ENCODE peak calls at places on chromosomes 3 and 15, in eight cellular contexts. O is left ventricle myocardium inferior, U is transverse colon, P is A549, R is ovary, Q is testis, C is lower lobe of right lung, D is tibial artery. M is an unnamed sample.

GRCh38 chr3:40044487-40044886 is 235.1 kb downstream of the MYRIP start:
- DNase-seq in O (no peak), U (no peak), P (no peak), R (no peak), Q (no peak), C (no peak), D (no peak), M (no peak)

GRCh38 chr3:9704343-9705322 is 1.0 kb downstream of the CPNE9 start:
- DNase-seq in O (peak), U (peak), P (peak), R (no peak), Q (peak), C (peak), D (no peak), M (no peak)

GRCh38 chr15:42591238-42591936 is 16.0 kb downstream of the STARD9 start:
- DNase-seq in O (no peak), U (no peak), P (peak), R (no peak), Q (no peak), C (no peak), D (no peak), M (no peak)

GRCh38 chr15:69313437-69314000 is 14.8 kb downstream of the PAQR5 start:
- DNase-seq in O (no peak), U (no peak), P (no peak), R (no peak), Q (no peak), C (no peak), D (peak), M (no peak)

GRCh38 chr3:42129014-42129953 is 38.1 kb downstream of the TRAK1 start:
- DNase-seq in O (no peak), U (no peak), P (peak), R (no peak), Q (no peak), C (no peak), D (no peak), M (no peak)

GRCh38 chr15:68463444-68463843 is 31.5 kb upstream of the ITGA11 start:
- DNase-seq in O (no peak), U (no peak), P (no peak), R (no peak), Q (no peak), C (no peak), D (no peak), M (no peak)

GRCh38 chr15:66630801-66631351 is 65.1 kb upstream of the LCTL start:
- DNase-seq in O (no peak), U (no peak), P (no peak), R (no peak), Q (no peak), C (no peak), D (no peak), M (peak)

GRCh38 chr15:43150171-43150929 is 17.0 kb downstream of the TMEM62 start:
- DNase-seq in O (no peak), U (no peak), P (peak), R (no peak), Q (no peak), C (no peak), D (no peak), M (no peak)

GRCh38 chr3:136750209-136750921 is 1.8 kb downstream of the STAG1 start:
- DNase-seq in O (no peak), U (no peak), P (peak), R (no peak), Q (peak), C (no peak), D (no peak), M (no peak)

GRCh38 chr3:49841126-49841525 is 15.2 kb downstream of the TRAIP start:
- DNase-seq in O (no peak), U (no peak), P (peak), R (no peak), Q (peak), C (no peak), D (no peak), M (no peak)

GRCh38 chr3:123246846-123247245 is 45.1 kb downstream of the SEC22A start:
- DNase-seq in O (no peak), U (no peak), P (no peak), R (no peak), Q (peak), C (no peak), D (no peak), M (no peak)

GRCh38 chr3:185631508-185632206 is 45.6 kb downstream of the SENP2 start:
- DNase-seq in O (no peak), U (no peak), P (no peak), R (no peak), Q (no peak), C (no peak), D (no peak), M (no peak)

GRCh38 chr3:43104039-43104438 is 1.8 kb downstream of the POMGNT2 start:
- DNase-seq in O (no peak), U (no peak), P (no peak), R (no peak), Q (no peak), C (no peak), D (no peak), M (no peak)

GRCh38 chr3:152405915-152406802 is 137.4 kb downstream of the MBNL1 start:
- DNase-seq in O (no peak), U (no peak), P (peak), R (no peak), Q (no peak), C (no peak), D (no peak), M (no peak)

GRCh38 chr3:160941885-160942494 is 163.2 kb downstream of the B3GALNT1 start:
- DNase-seq in O (no peak), U (peak), P (peak), R (peak), Q (peak), C (no peak), D (no peak), M (no peak)

GRCh38 chr3:140341817-140342403 is 336.0 kb upstream of the TRIM42 start:
- DNase-seq in O (no peak), U (no peak), P (no peak), R (no peak), Q (no peak), C (no peak), D (no peak), M (no peak)

GRCh38 chr15:67821784-67822451 is 3.4 kb upstream of the SKOR1 start:
- DNase-seq in O (no peak), U (no peak), P (no peak), R (no peak), Q (no peak), C (no peak), D (no peak), M (no peak)

GRCh38 chr3:33717616-33717865 is 513 bp downstream of the CLASP2 start:
- DNase-seq in O (peak), U (peak), P (no peak), R (peak), Q (peak), C (peak), D (peak), M (peak)

GRCh38 chr3:188202358-188203138 is 48.6 kb downstream of the LPP start:
- DNase-seq in O (no peak), U (no peak), P (peak), R (no peak), Q (no peak), C (no peak), D (no peak), M (no peak)

GRCh38 chr3:124890573-124891190 is 3.5 kb upstream of the ITGB5 start:
- DNase-seq in O (no peak), U (no peak), P (no peak), R (no peak), Q (no peak), C (no peak), D (no peak), M (no peak)

GRCh38 chr15:58952751-58953150 is 19.3 kb upstream of the SLTM start:
- DNase-seq in O (no peak), U (no peak), P (no peak), R (no peak), Q (no peak), C (no peak), D (no peak), M (no peak)

GRCh38 chr3:9230596-9230995 is 18.9 kb downstream of the SRGAP3 start:
- DNase-seq in O (no peak), U (no peak), P (no peak), R (peak), Q (no peak), C (no peak), D (no peak), M (no peak)

GRCh38 chr3:127421943-127422662 is 134.3 kb upstream of the PRR20G start:
- DNase-seq in O (no peak), U (no peak), P (no peak), R (no peak), Q (no peak), C (no peak), D (peak), M (no peak)

GRCh38 chr15:90336705-90337141 is 15.4 kb upstream of the ZNF774 start:
- DNase-seq in O (no peak), U (no peak), P (peak), R (no peak), Q (peak), C (peak), D (no peak), M (no peak)

GRCh38 chr15:101554115-101554915 is 64.8 kb upstream of the PCSK6 start:
- DNase-seq in O (no peak), U (no peak), P (no peak), R (no peak), Q (no peak), C (no peak), D (peak), M (peak)

GRCh38 chr3:150070271-150070670 is 99.6 kb upstream of the PFN2 start:
- DNase-seq in O (no peak), U (no peak), P (no peak), R (no peak), Q (no peak), C (no peak), D (no peak), M (no peak)

GRCh38 chr3:141011511-141012262 is 39.5 kb upstream of the SPSB4 start:
- DNase-seq in O (peak), U (peak), P (peak), R (peak), Q (peak), C (peak), D (peak), M (no peak)

GRCh38 chr15:85706779-85707518 is 87.8 kb downstream of the KLHL25 start:
- DNase-seq in O (no peak), U (peak), P (no peak), R (peak), Q (peak), C (no peak), D (no peak), M (peak)

GRCh38 chr3:16849240-16849639 is 35.5 kb upstream of the PLCL2 start:
- DNase-seq in O (peak), U (peak), P (no peak), R (no peak), Q (peak), C (peak), D (no peak), M (no peak)

GRCh38 chr3:133413166-133414020 is 13.5 kb downstream of the BFSP2 start:
- DNase-seq in O (no peak), U (no peak), P (peak), R (no peak), Q (peak), C (no peak), D (no peak), M (no peak)

GRCh38 chr15:69480932-69481331 is 28.3 kb downstream of the RPLP1 start:
- DNase-seq in O (no peak), U (no peak), P (no peak), R (no peak), Q (no peak), C (no peak), D (no peak), M (no peak)

GRCh38 chr15:68479406-68479805 is 47.4 kb upstream of the ITGA11 start:
- DNase-seq in O (peak), U (peak), P (no peak), R (no peak), Q (no peak), C (no peak), D (peak), M (no peak)

GRCh38 chr3:169260296-169260695 is 403.2 kb downstream of the MECOM start:
- DNase-seq in O (no peak), U (no peak), P (no peak), R (no peak), Q (no peak), C (no peak), D (no peak), M (no peak)

GRCh38 chr15:81295466-81296145 is 28.3 kb downstream of the STARD5 start:
- DNase-seq in O (no peak), U (peak), P (no peak), R (no peak), Q (no peak), C (no peak), D (peak), M (no peak)

GRCh38 chr3:113625724-113626348 is 70.6 kb downstream of the USF3 start:
- DNase-seq in O (peak), U (no peak), P (no peak), R (no peak), Q (no peak), C (no peak), D (no peak), M (no peak)

GRCh38 chr3:64653101-64653500 is 34.7 kb downstream of the ADAMTS9 start:
- DNase-seq in O (no peak), U (no peak), P (no peak), R (no peak), Q (no peak), C (no peak), D (no peak), M (no peak)

DNA sequence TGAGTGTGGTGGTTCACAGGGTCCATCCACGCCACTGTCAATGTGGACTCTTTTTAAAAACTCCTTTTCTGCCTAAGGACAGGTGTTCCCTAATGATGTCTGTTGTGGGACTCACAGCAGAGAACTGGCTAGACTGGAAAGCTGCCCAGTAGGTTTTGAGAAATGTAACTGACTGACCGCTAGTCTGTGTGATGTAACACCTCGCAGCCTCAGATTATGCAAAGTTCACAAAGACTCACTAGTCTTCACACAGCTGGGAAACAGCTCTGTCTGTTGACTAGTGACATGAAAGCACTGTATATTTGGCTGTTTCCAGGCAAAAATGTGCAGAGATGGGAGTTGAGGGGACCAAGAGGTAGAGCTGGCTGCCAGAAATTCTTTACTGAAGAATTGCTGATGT is 10.4 kb downstream of the PDZRN3 start:
- DNase-seq in O (no peak), U (peak), P (no peak), R (peak), Q (peak), C (no peak), D (no peak), M (no peak)
- TF ChIP-seq CTCF in O (peak), U (no peak), P (no peak), R (peak), Q (no peak), C (no peak), D (peak), M (no peak)

GRCh38 chr3:69900331-69900730 is 99.2 kb upstream of the SAMMSON start:
- DNase-seq in O (no peak), U (no peak), P (no peak), R (no peak), Q (no peak), C (no peak), D (no peak), M (no peak)

GRCh38 chr3:69893274-69893673 is 106.3 kb upstream of the SAMMSON start:
- DNase-seq in O (no peak), U (no peak), P (no peak), R (no peak), Q (no peak), C (no peak), D (no peak), M (no peak)

GRCh38 chr3:69890691-69891090 is 108.8 kb upstream of the SAMMSON start:
- DNase-seq in O (no peak), U (no peak), P (no peak), R (no peak), Q (no peak), C (no peak), D (no peak), M (no peak)

GRCh38 chr3:69892706-69893105 is 106.8 kb upstream of the SAMMSON start:
- DNase-seq in O (no peak), U (no peak), P (no peak), R (no peak), Q (no peak), C (no peak), D (no peak), M (no peak)

GRCh38 chr3:69896095-69896494 is 103.4 kb upstream of the SAMMSON start:
- DNase-seq in O (no peak), U (no peak), P (no peak), R (no peak), Q (no peak), C (no peak), D (no peak), M (no peak)
- H3K27ac ChIP-seq in O (no peak), U (no peak), P (no peak), R (no peak), Q (no peak), C (no peak), D (no peak), M (no peak)

DNA sequence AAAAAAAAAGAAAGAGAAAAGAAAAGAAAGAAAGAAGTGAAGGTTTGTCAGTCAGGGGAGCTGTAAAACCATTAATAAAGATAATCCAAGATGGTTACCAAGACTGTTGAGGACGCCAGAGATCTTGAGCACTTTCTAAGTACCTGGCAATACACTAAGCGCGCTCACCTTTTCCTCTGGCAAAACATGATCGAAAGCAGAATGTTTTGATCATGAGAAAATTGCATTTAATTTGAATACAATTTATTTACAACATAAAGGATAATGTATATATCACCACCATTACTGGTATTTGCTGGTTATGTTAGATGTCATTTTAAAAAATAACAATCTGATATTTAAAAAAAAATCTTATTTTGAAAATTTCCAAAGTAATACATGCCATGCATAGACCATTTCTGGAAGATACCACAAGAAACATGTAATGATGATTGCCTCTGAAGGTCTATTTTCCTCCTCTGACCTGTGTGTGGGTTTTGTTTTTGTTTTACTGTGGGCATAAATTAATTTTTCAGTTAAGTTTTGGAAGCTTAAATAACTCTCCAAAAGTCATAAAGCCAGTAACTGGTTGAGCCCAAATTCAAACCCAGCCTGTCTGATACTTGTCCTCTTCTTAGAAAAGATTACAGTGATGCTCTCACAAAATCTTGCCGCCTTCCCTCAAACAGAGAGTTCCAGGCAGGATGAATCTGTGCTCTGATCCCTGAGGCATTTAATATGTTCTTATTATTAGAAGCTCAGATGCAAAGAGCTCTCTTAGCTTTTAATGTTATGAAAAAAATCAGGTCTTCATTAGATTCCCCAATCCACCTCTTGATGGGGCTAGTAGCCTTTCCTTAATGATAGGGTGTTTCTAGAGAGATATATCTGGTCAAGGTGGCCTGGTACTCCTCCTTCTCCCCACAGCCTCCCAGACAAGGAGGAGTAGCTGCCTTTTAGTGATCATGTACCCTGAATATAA is 2.0 kb downstream of the B2M start:
- DNase-seq in O (no peak), U (no peak), P (peak), R (no peak), Q (no peak), C (no peak), D (no peak), M (no peak)
- H3K4me3 ChIP-seq in O (peak), U (peak), P (peak), R (peak), Q (peak), C (peak), D (peak), M (peak)

GRCh38 chr3:19147905-19148767 is at the start of gene KCNH8:
- DNase-seq in O (no peak), U (peak), P (no peak), R (peak), Q (peak), C (no peak), D (peak), M (no peak)
- TF ChIP-seq CTCF in O (no peak), U (no peak), P (no peak), R (no peak), Q (no peak), C (no peak), D (no peak), M (no peak)

GRCh38 chr3:66443404-66443803 is 57.4 kb downstream of the LRIG1 start:
- DNase-seq in O (no peak), U (no peak), P (no peak), R (no peak), Q (no peak), C (no peak), D (no peak), M (no peak)

GRCh38 chr3:66444146-66444644 is 56.6 kb downstream of the LRIG1 start:
- DNase-seq in O (no peak), U (no peak), P (no peak), R (no peak), Q (no peak), C (no peak), D (no peak), M (no peak)

GRCh38 chr3:66441124-66441523 is 59.7 kb downstream of the LRIG1 start:
- DNase-seq in O (no peak), U (no peak), P (no peak), R (no peak), Q (no peak), C (no peak), D (no peak), M (no peak)

GRCh38 chr3:66441692-66442091 is 59.1 kb downstream of the LRIG1 start:
- DNase-seq in O (no peak), U (no peak), P (no peak), R (no peak), Q (no peak), C (no peak), D (no peak), M (no peak)

GRCh38 chr3:66442254-66443249 is 58.3 kb downstream of the LRIG1 start:
- DNase-seq in O (peak), U (peak), P (no peak), R (peak), Q (peak), C (peak), D (peak), M (no peak)
- H3K27ac ChIP-seq in O (peak), U (peak), P (no peak), R (no peak), Q (peak), C (peak), D (peak), M (peak)

GRCh38 chr15:80071652-80072051 is 12.2 kb downstream of the ZFAND6 start:
- DNase-seq in O (no peak), U (no peak), P (no peak), R (no peak), Q (no peak), C (no peak), D (no peak), M (no peak)

GRCh38 chr15:80076321-80077318 is 17.1 kb downstream of the ZFAND6 start:
- DNase-seq in O (no peak), U (no peak), P (no peak), R (no peak), Q (no peak), C (no peak), D (no peak), M (no peak)

GRCh38 chr15:80070840-80071239 is 11.4 kb downstream of the ZFAND6 start:
- DNase-seq in O (no peak), U (no peak), P (peak), R (no peak), Q (no peak), C (no peak), D (no peak), M (no peak)

GRCh38 chr15:80072285-80072684 is 12.8 kb downstream of the ZFAND6 start:
- DNase-seq in O (no peak), U (no peak), P (peak), R (no peak), Q (no peak), C (no peak), D (no peak), M (no peak)

DNA sequence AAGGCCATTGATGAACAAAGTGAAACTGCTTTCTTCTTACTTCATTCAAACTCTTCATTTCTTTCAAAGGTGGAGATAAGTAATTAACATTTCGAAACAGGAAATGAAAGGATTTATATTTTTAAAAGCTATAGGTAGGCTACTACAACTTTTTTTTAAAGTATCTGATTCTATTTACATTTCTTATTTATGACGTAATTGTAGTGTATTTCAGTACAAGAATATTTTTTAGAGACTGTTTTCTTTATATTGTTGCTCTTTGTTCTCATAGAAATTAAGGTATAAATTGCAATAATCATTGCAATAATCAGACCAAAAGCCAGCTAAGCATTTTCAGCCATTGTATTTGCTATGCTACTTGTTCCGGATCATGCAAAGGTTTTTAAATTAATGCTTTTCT is 13.7 kb downstream of the ZFAND6 start:
- DNase-seq in O (no peak), U (no peak), P (no peak), R (no peak), Q (no peak), C (no peak), D (no peak), M (no peak)
- H3K4me3 ChIP-seq in O (peak), U (peak), P (peak), R (no peak), Q (no peak), C (peak), D (peak), M (peak)